ENCODE peak calls at places on chromosome 10, in seven cellular contexts. F is SK-N-SH, L is transverse colon, G is sigmoid colon, E is A549, R is tibial nerve, U is suprapubic skin. K is an unnamed sample.

GRCh38 chr10:48452879-48453412 is 146.5 kb downstream of the MAPK8 start:
- DNase-seq in F (no peak), L (no peak), G (peak; percentile 59), E (no peak), R (no peak), U (no peak), K (no peak)

GRCh38 chr10:61438141-61438984 is 14.8 kb downstream of the TMEM26 start:
- DNase-seq in F (no peak), L (no peak), G (no peak), E (no peak), R (no peak), U (no peak), K (no peak)

GRCh38 chr10:48343871-48344598 is 37.6 kb downstream of the MAPK8 start:
- DNase-seq in F (no peak), L (no peak), G (no peak), E (no peak), R (no peak), U (no peak), K (no peak)

GRCh38 chr10:9643782-9644181 is 1373.9 kb upstream of the CELF2 start:
- DNase-seq in F (no peak), L (no peak), G (no peak), E (no peak), R (no peak), U (no peak), K (no peak)

GRCh38 chr10:132710036-132710686 is 75.8 kb downstream of the NKX6-2 start:
- DNase-seq in F (no peak), L (no peak), G (peak; percentile 56), E (no peak), R (no peak), U (peak; percentile 65), K (no peak)

GRCh38 chr10:56104923-56105322 is 256.1 kb downstream of the ZWINT start:
- DNase-seq in F (no peak), L (no peak), G (no peak), E (no peak), R (no peak), U (no peak), K (no peak)

GRCh38 chr10:133396035-133396624 is 2.2 kb downstream of the MTG1 start:
- DNase-seq in F (no peak), L (no peak), G (peak; percentile 57), E (no peak), R (no peak), U (no peak), K (peak; percentile 27)

GRCh38 chr10:128553755-128554154 is 427.5 kb upstream of the MKI67 start:
- DNase-seq in F (no peak), L (no peak), G (no peak), E (no peak), R (no peak), U (no peak), K (no peak)

GRCh38 chr10:75779276-75779675 is 347.9 kb downstream of the LRMDA start:
- DNase-seq in F (no peak), L (no peak), G (no peak), E (no peak), R (no peak), U (no peak), K (no peak)

GRCh38 chr10:48495282-48496045 is 109.4 kb downstream of the ARHGAP22 start:
- DNase-seq in F (no peak), L (no peak), G (no peak), E (no peak), R (no peak), U (no peak), K (no peak)

GRCh38 chr10:93437946-93438795 is 44.0 kb downstream of the MYOF start:
- DNase-seq in F (no peak), L (no peak), G (no peak), E (peak; percentile 45), R (no peak), U (no peak), K (peak; percentile 47)

GRCh38 chr10:31467791-31468535 is 148.9 kb downstream of the ZEB1 start:
- DNase-seq in F (no peak), L (peak; percentile 13), G (no peak), E (peak; percentile 51), R (no peak), U (no peak), K (no peak)

GRCh38 chr10:74991435-74991834 is 120.0 kb upstream of the SAMD8 start:
- DNase-seq in F (peak; percentile 17), L (no peak), G (no peak), E (peak; percentile 70), R (no peak), U (no peak), K (no peak)

GRCh38 chr10:62502995-62503613 is 128.9 kb downstream of the ZNF365 start:
- DNase-seq in F (no peak), L (no peak), G (no peak), E (no peak), R (peak; percentile 28), U (no peak), K (no peak)

GRCh38 chr10:90674927-90675326 is 182.9 kb downstream of the HTR7 start:
- DNase-seq in F (no peak), L (peak; percentile 8), G (no peak), E (no peak), R (no peak), U (no peak), K (no peak)

GRCh38 chr10:13890617-13891541 is 304.1 kb downstream of the PRPF18 start:
- DNase-seq in F (peak; percentile 69), L (no peak), G (peak; percentile 71), E (no peak), R (no peak), U (no peak), K (no peak)

GRCh38 chr10:74480778-74481177 is 329.8 kb downstream of the ADK start:
- DNase-seq in F (no peak), L (no peak), G (no peak), E (no peak), R (no peak), U (no peak), K (no peak)

GRCh38 chr10:24476913-24477312 is 246.8 kb downstream of the ARHGAP21 start:
- DNase-seq in F (no peak), L (no peak), G (no peak), E (no peak), R (no peak), U (no peak), K (no peak)

GRCh38 chr10:6647811-6648526 is 67.9 kb upstream of the PRKCQ start:
- DNase-seq in F (peak; percentile 75), L (peak; percentile 39), G (no peak), E (peak; percentile 52), R (peak; percentile 23), U (no peak), K (no peak)

GRCh38 chr10:133357293-133358151 is at the start of gene FUOM:
- DNase-seq in F (peak; percentile 99), L (peak; percentile 58), G (no peak), E (peak; percentile 48), R (no peak), U (no peak), K (peak; percentile 58)

GRCh38 chr10:29795856-29796255 is 161.1 kb upstream of the SVIL start:
- DNase-seq in F (no peak), L (no peak), G (no peak), E (no peak), R (no peak), U (no peak), K (no peak)

GRCh38 chr10:68231106-68231901 is 609 bp downstream of the ATOH7 start:
- DNase-seq in F (peak; percentile 98), L (peak; percentile 67), G (peak; percentile 82), E (peak; percentile 84), R (peak; percentile 11), U (no peak), K (peak; percentile 67)

DNA sequence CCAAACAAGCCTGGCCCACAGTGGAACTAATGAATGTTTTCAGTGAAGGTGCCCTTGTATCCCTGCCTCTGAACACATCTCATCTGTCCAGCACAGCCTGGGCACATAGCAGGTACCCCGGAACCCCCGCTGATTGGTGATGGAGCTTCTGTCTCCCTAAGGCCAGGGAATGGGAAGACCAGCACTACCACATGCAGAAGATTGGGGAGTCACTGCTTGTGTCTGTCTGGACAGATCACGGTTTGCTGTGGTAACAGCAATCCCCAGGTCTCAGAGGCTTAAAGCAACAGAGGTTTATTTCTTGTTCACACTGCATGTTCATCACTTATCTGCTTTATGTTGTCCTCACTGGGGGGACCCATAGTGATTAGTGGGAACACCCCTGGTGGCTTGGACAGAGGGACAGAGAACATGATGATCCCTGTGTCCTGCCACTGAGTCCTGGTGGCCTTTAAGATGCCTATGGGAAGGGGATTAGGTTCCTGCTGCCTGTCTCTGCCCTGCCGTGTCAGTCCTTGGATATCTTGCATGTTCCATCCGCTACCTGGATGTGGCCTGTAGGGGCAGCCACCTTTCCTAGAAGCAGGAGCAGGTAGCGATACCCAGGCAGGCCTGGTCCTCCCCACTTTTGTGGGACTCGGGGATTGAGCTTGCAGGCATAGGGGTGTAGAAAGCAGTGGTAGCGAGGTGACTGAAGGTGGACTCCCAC is 3.6 kb downstream of the TSPAN14 start:
- DNase-seq in F (no peak), L (no peak), G (no peak), E (no peak), R (no peak), U (no peak), K (peak; percentile 19)
- TF ChIP-seq EP300 in F (no peak), L (no peak), G (no peak), E (no peak), R (no peak), U (no peak), K (no peak)

GRCh38 chr10:5288359-5288758 is 76.4 kb upstream of the UCN3 start:
- DNase-seq in F (no peak), L (no peak), G (no peak), E (no peak), R (no peak), U (no peak), K (no peak)
- TF ChIP-seq EP300 in F (no peak), L (no peak), G (no peak), E (no peak), R (no peak), U (no peak), K (no peak)

GRCh38 chr10:92242910-92243671 is 47.8 kb downstream of the CPEB3 start:
- DNase-seq in F (peak; percentile 74), L (peak; percentile 66), G (peak; percentile 79), E (peak; percentile 50), R (peak; percentile 38), U (no peak), K (peak; percentile 37)
- TF ChIP-seq EP300 in F (no peak), L (no peak), G (no peak), E (no peak), R (no peak), U (no peak), K (no peak)

DNA sequence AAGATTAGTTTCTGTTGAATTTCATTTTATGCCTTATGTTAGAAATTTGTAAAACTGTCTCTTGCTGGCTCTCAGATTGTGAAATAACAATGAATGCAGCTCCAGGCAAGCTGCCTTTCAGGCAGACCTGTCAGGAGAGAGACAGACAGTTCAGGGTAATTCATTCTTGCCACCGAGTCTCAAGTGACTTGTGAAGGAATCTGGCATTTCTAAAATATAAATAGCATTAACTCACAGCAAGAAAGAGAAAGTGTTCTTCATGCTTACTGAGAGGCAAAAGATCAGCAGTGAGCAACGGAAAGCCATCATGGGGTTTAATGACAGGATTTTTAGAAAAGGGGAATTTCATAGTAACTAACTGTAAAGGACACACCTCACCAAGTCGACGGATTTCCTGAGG is 442.3 kb upstream of the AKR1E2 start:
- DNase-seq in F (no peak), L (no peak), G (no peak), E (no peak), R (no peak), U (no peak), K (no peak)
- TF ChIP-seq EP300 in F (no peak), L (no peak), G (no peak), E (no peak), R (no peak), U (no peak), K (no peak)

K was measured in ovary.